ENCODE peak calls at places on chromosomes 16 and 17, in seven cellular contexts. One of them, this sample, is unnamed.

GRCh38 chr16:72172105-72173034 is at the start of gene PMFBP1:
- DNase-seq in ovary: no peak
- DNase-seq in H1: no peak
- DNase-seq in esophagus muscularis mucosa: no peak
- DNase-seq in A549: peak; percentile 67
- DNase-seq in stomach: no peak
- DNase-seq in tibial nerve: no peak
- DNase-seq in this sample: peak; percentile 18

GRCh38 chr17:28889996-28890395 is 7.5 kb downstream of the FLOT2 start:
- DNase-seq in stomach: no peak
- DNase-seq in ovary: no peak
- DNase-seq in A549: no peak
- DNase-seq in H1: no peak
- DNase-seq in tibial nerve: no peak
- DNase-seq in esophagus muscularis mucosa: no peak
- DNase-seq in this sample: no peak

GRCh38 chr17:72725432-72726068 is 366.9 kb downstream of the SLC39A11 start:
- DNase-seq in tibial nerve: no peak
- DNase-seq in H1: peak; percentile 71
- DNase-seq in ovary: no peak
- DNase-seq in stomach: peak; percentile 69
- DNase-seq in esophagus muscularis mucosa: no peak
- DNase-seq in A549: peak; percentile 83
- DNase-seq in this sample: peak; percentile 69

GRCh38 chr17:43584666-43585102 is 38.5 kb upstream of the ETV4 start:
- DNase-seq in H1: no peak
- DNase-seq in stomach: no peak
- DNase-seq in tibial nerve: no peak
- DNase-seq in ovary: no peak
- DNase-seq in A549: no peak
- DNase-seq in esophagus muscularis mucosa: no peak
- DNase-seq in this sample: no peak

GRCh38 chr17:12859520-12859919 is 70.2 kb downstream of the ARHGAP44 start:
- DNase-seq in ovary: no peak
- DNase-seq in A549: no peak
- DNase-seq in H1: no peak
- DNase-seq in esophagus muscularis mucosa: no peak
- DNase-seq in stomach: no peak
- DNase-seq in tibial nerve: no peak
- DNase-seq in this sample: no peak

GRCh38 chr17:57983446-57983845 is 4.6 kb downstream of the VEZF1 start:
- DNase-seq in ovary: no peak
- DNase-seq in A549: no peak
- DNase-seq in tibial nerve: no peak
- DNase-seq in H1: no peak
- DNase-seq in stomach: no peak
- DNase-seq in esophagus muscularis mucosa: no peak
- DNase-seq in this sample: no peak

GRCh38 chr17:19905514-19905913 is 37.8 kb upstream of the ULK2 start:
- DNase-seq in stomach: no peak
- DNase-seq in H1: no peak
- DNase-seq in esophagus muscularis mucosa: no peak
- DNase-seq in tibial nerve: no peak
- DNase-seq in A549: no peak
- DNase-seq in ovary: no peak
- DNase-seq in this sample: no peak

GRCh38 chr16:53094013-53094630 is 39.3 kb downstream of the CHD9 start:
- DNase-seq in ovary: peak; percentile 41
- DNase-seq in A549: peak; percentile 74
- DNase-seq in tibial nerve: no peak
- DNase-seq in H1: no peak
- DNase-seq in esophagus muscularis mucosa: no peak
- DNase-seq in stomach: peak; percentile 82
- DNase-seq in this sample: peak; percentile 90

GRCh38 chr16:70577256-70577698 is 53.7 kb downstream of the SF3B3 start:
- DNase-seq in H1: peak; percentile 58
- DNase-seq in ovary: no peak
- DNase-seq in A549: no peak
- DNase-seq in tibial nerve: peak; percentile 35
- DNase-seq in stomach: no peak
- DNase-seq in esophagus muscularis mucosa: no peak
- DNase-seq in this sample: no peak

GRCh38 chr17:21677126-21677910 is 15.0 kb upstream of the KCNJ18 start:
- DNase-seq in ovary: no peak
- DNase-seq in stomach: no peak
- DNase-seq in esophagus muscularis mucosa: no peak
- DNase-seq in H1: no peak
- DNase-seq in A549: no peak
- DNase-seq in tibial nerve: no peak
- DNase-seq in this sample: no peak

GRCh38 chr17:61737820-61738219 is 125.5 kb downstream of the BRIP1 start:
- DNase-seq in stomach: no peak
- DNase-seq in H1: no peak
- DNase-seq in esophagus muscularis mucosa: no peak
- DNase-seq in tibial nerve: no peak
- DNase-seq in A549: no peak
- DNase-seq in ovary: no peak
- DNase-seq in this sample: no peak

GRCh38 chr17:55351027-55351625 is 70.5 kb downstream of the MMD start:
- DNase-seq in esophagus muscularis mucosa: no peak
- DNase-seq in H1: no peak
- DNase-seq in A549: no peak
- DNase-seq in tibial nerve: no peak
- DNase-seq in stomach: no peak
- DNase-seq in ovary: no peak
- DNase-seq in this sample: no peak

GRCh38 chr16:78183437-78183836 is 84.0 kb downstream of the WWOX start:
- DNase-seq in tibial nerve: no peak
- DNase-seq in stomach: no peak
- DNase-seq in H1: peak; percentile 22
- DNase-seq in A549: no peak
- DNase-seq in esophagus muscularis mucosa: peak; percentile 80
- DNase-seq in ovary: no peak
- DNase-seq in this sample: no peak

GRCh38 chr17:63998050-63998720 is at the start of gene PRR29:
- DNase-seq in H1: peak; percentile 95
- DNase-seq in stomach: peak; percentile 74
- DNase-seq in tibial nerve: no peak
- DNase-seq in esophagus muscularis mucosa: no peak
- DNase-seq in ovary: peak; percentile 66
- DNase-seq in A549: peak; percentile 71
- DNase-seq in this sample: peak; percentile 63

GRCh38 chr17:78736526-78737079 is 45.5 kb downstream of the CYTH1 start:
- DNase-seq in stomach: peak; percentile 94
- DNase-seq in A549: peak; percentile 92
- DNase-seq in tibial nerve: peak; percentile 49
- DNase-seq in esophagus muscularis mucosa: no peak
- DNase-seq in ovary: no peak
- DNase-seq in H1: no peak
- DNase-seq in this sample: peak; percentile 94

GRCh38 chr16:53944026-53944425 is 240.1 kb downstream of the FTO start:
- DNase-seq in stomach: no peak
- DNase-seq in H1: no peak
- DNase-seq in esophagus muscularis mucosa: no peak
- DNase-seq in tibial nerve: no peak
- DNase-seq in A549: no peak
- DNase-seq in ovary: no peak
- DNase-seq in this sample: no peak

GRCh38 chr16:11686713-11687112 is 18.5 kb downstream of the SNN start:
- DNase-seq in H1: no peak
- DNase-seq in ovary: no peak
- DNase-seq in esophagus muscularis mucosa: no peak
- DNase-seq in tibial nerve: no peak
- DNase-seq in A549: no peak
- DNase-seq in stomach: no peak
- DNase-seq in this sample: no peak

DNA sequence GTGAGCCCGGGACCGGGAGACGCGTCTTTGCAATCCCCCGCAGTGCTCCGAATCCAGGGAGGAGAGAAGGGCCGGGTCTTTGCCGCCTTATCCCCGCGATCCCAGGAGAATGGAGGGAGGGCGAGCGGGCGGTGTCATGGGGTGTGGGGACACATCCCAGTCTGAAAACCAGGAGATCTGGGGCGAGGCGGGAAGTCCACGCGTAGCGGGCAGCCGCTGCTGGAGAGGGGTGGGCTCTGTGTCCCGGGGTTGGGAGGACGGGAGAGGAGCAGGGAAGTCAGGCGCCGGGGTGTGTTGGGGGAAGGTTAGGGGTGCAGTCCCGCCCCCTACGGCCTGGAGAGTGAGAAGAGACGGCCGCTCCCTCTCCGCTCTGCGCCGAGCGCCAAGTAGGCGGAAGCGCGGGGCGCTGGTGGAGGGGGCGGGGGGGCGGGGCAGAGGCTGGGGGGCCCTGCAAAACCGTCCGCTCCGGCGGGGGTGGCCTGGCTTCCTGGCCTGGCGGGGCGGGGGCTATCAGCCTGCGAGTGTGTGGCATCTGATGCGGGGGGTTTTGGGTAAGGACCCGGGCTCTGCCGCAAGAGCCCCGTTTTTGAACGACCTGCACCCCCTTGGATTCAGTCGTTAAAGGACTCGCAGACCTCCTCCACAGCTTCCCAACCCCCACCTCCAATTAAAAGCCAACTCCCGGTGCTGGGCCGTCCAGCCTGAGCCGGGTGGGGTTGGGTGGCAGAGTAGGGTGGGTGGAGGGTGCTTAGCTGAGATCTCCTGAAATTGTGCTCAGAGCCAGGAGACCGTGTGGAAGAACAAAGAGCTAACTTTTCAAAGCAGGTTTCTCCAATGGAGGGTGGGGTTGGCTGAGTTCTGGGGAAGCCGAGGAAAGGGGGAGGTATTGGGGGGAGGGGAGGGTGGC is 654 bp downstream of the LASP1 start:
- DNase-seq in H1: peak; percentile 79
- DNase-seq in stomach: peak; percentile 75
- DNase-seq in ovary: peak; percentile 74
- DNase-seq in tibial nerve: peak; percentile 74
- DNase-seq in A549: peak; percentile 73
- DNase-seq in esophagus muscularis mucosa: no peak
- DNase-seq in this sample: peak; percentile 83
- H3K4me1 ChIP-seq in H1: peaks cover 27% of the 10 kb centered on the region
- H3K4me1 ChIP-seq in stomach: peaks cover 63% of the 10 kb centered on the region
- H3K4me1 ChIP-seq in ovary: peaks cover 33% of the 10 kb centered on the region
- H3K4me1 ChIP-seq in tibial nerve: peaks cover 40% of the 10 kb centered on the region
- H3K4me1 ChIP-seq in A549: peaks cover 39% of the 10 kb centered on the region
- H3K4me1 ChIP-seq in esophagus muscularis mucosa: peaks cover 63% of the 10 kb centered on the region
- H3K4me1 ChIP-seq in this sample: peaks cover 61% of the 10 kb centered on the region

GRCh38 chr17:41707803-41708669 is 4.1 kb upstream of the GAST start:
- DNase-seq in tibial nerve: no peak
- DNase-seq in ovary: no peak
- DNase-seq in stomach: no peak
- DNase-seq in H1: no peak
- DNase-seq in A549: no peak
- DNase-seq in esophagus muscularis mucosa: no peak
- DNase-seq in this sample: no peak

GRCh38 chr17:41705271-41705991 is 6.7 kb upstream of the GAST start:
- DNase-seq in tibial nerve: no peak
- DNase-seq in esophagus muscularis mucosa: no peak
- DNase-seq in ovary: peak; percentile 81
- DNase-seq in A549: no peak
- DNase-seq in stomach: no peak
- DNase-seq in H1: peak; percentile 58
- DNase-seq in this sample: no peak

GRCh38 chr17:41711669-41712400 is at the start of gene GAST:
- DNase-seq in tibial nerve: no peak
- DNase-seq in stomach: no peak
- DNase-seq in A549: no peak
- DNase-seq in ovary: no peak
- DNase-seq in H1: no peak
- DNase-seq in esophagus muscularis mucosa: no peak
- DNase-seq in this sample: no peak

DNA sequence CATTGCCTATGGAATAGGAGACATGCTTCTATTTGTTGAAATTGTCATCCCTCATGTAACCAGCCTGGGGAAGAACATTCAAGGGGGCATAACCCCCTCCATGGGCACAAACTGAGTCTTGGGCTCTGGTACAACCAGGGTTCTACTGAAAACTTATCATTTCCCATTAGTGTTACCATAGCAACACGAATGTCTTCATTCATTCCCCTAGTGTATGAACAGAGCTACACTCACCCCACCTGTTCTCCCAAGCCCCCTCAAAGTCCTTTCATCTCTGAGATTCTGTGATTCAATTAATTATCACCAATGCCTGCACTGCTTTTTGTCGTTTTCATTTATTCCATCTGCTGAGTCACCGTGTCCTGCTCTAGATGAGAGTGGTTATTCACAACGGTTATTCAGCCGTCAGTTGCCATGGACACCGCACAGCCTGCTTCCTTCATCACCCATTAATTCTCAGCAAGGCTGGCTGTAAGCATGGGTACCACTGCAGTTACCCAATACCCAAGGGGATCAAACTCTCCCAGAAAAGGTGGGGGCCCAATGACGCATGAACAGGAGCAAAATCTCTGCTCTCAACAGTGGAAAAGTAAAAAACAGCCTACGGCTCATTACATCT is 1.6 kb upstream of the GAST start:
- DNase-seq in H1: no peak
- DNase-seq in esophagus muscularis mucosa: no peak
- DNase-seq in tibial nerve: no peak
- DNase-seq in stomach: no peak
- DNase-seq in ovary: no peak
- DNase-seq in A549: peak; percentile 62
- DNase-seq in this sample: no peak
- TF ChIP-seq EP300 in H1: no peak
- TF ChIP-seq EP300 in esophagus muscularis mucosa: no peak
- TF ChIP-seq EP300 in tibial nerve: no peak
- TF ChIP-seq EP300 in stomach: no peak
- TF ChIP-seq EP300 in ovary: no peak
- TF ChIP-seq EP300 in A549: no peak
- TF ChIP-seq EP300 in this sample: no peak

DNA sequence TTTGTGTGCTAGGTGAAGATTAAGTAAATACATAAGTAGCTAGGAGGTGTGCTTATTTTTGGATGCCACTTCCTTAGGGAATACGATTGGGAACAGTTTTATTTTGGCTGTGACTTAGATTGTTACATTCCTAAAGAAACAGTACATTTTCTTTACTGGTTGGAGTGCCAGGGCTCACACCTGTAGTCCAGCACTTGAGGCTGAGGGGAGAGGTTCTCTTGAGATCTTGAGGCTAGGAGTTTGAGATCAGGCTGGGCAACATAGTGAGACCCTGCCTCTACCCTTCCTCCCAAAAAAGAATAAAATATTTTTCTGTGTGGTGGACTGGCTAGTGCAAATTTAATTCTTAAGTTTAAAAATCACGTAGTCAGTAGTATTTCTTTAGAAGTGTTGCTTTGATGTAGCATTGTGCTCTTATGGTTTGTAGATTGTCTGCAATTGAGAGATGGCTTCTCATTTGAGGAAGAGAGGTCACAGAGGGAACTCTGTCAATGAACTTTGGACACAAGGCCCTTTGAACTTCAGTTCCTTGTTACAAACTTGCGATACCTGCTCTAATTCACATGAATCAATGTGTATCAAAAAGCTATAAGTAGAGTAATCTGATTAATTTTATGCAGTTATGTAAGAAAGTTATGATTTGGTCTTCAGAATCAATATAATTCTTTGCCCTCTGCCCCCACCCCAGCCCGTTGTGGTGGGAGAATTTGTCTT is 7.1 kb downstream of the HAPSTR1 start:
- DNase-seq in ovary: no peak
- DNase-seq in H1: no peak
- DNase-seq in stomach: no peak
- DNase-seq in A549: no peak
- DNase-seq in tibial nerve: no peak
- DNase-seq in esophagus muscularis mucosa: no peak
- DNase-seq in this sample: no peak
- H3K4me1 ChIP-seq in ovary: peaks cover 30% of the 10 kb centered on the region
- H3K4me1 ChIP-seq in H1: peaks cover 5% of the 10 kb centered on the region
- H3K4me1 ChIP-seq in stomach: peaks cover 98% of the 10 kb centered on the region
- H3K4me1 ChIP-seq in A549: peaks cover 86% of the 10 kb centered on the region
- H3K4me1 ChIP-seq in tibial nerve: peaks cover 83% of the 10 kb centered on the region
- H3K4me1 ChIP-seq in esophagus muscularis mucosa: peaks cover 100% of the 10 kb centered on the region
- H3K4me1 ChIP-seq in this sample: peaks cover 99% of the 10 kb centered on the region

GRCh38 chr17:65181237-65182061 is 44.3 kb downstream of the RGS9 start:
- DNase-seq in H1: no peak
- DNase-seq in A549: no peak
- DNase-seq in esophagus muscularis mucosa: no peak
- DNase-seq in ovary: no peak
- DNase-seq in stomach: no peak
- DNase-seq in tibial nerve: no peak
- DNase-seq in this sample: no peak
- TF ChIP-seq EP300 in H1: no peak
- TF ChIP-seq EP300 in A549: no peak
- TF ChIP-seq EP300 in esophagus muscularis mucosa: no peak
- TF ChIP-seq EP300 in ovary: no peak
- TF ChIP-seq EP300 in stomach: no peak
- TF ChIP-seq EP300 in tibial nerve: no peak
- TF ChIP-seq EP300 in this sample: no peak